ENCODE peak calls at places on chromosome 22, in ten cellular contexts. F, B, C, W, Z, V, I, K, P and U are unnamed samples.

GRCh38 chr22:26672590-26673468 is 15.4 kb downstream of the MIAT start:
- DNase-seq in V (peak; percentile 91), W (peak; percentile 92), B (peak; percentile 79), I (peak; percentile 92), C (peak; percentile 92), P (peak; percentile 95), K (peak; percentile 85), Z (peak; percentile 95), F (peak; percentile 90), U (peak; percentile 99)

GRCh38 chr22:46267431-46268279 is at the start of gene TTC38:
- DNase-seq in Z (peak; percentile 79), P (peak; percentile 72), W (peak; percentile 69), K (peak; percentile 41), B (peak; percentile 81), I (peak; percentile 87), F (peak; percentile 36), V (peak; percentile 74), C (peak; percentile 54), U (peak; percentile 62)

GRCh38 chr22:27800250-27801131 is 1.1 kb downstream of the MN1 start:
- DNase-seq in P (peak; percentile 25), C (no peak), W (peak; percentile 30), Z (peak; percentile 33), F (no peak), V (no peak), I (peak; percentile 34), B (no peak), K (peak; percentile 5), U (no peak)

GRCh38 chr22:44005524-44005923 is 18.6 kb upstream of the PARVB start:
- DNase-seq in W (no peak), P (no peak), C (no peak), K (no peak), I (no peak), B (no peak), Z (no peak), F (no peak), V (no peak), U (no peak)

GRCh38 chr22:44603774-44604173 is 98.2 kb upstream of the PRR5 start:
- DNase-seq in F (no peak), K (no peak), Z (no peak), W (no peak), C (no peak), P (no peak), V (no peak), I (no peak), B (no peak), U (no peak)

GRCh38 chr22:30444632-30445437 is 19.3 kb downstream of the MTFP1 start:
- DNase-seq in W (peak; percentile 84), Z (peak; percentile 67), V (peak; percentile 65), I (peak; percentile 64), F (peak; percentile 46), K (no peak), P (peak; percentile 80), C (no peak), B (peak; percentile 85), U (peak; percentile 30)

GRCh38 chr22:36758792-36759271 is 17.1 kb downstream of the IFT27 start:
- DNase-seq in W (no peak), B (no peak), K (no peak), C (no peak), I (no peak), V (no peak), P (no peak), Z (no peak), F (no peak), U (no peak)

GRCh38 chr22:38176170-38176741 is 5.4 kb downstream of the PLA2G6 start:
- DNase-seq in P (peak; percentile 69), W (no peak), F (peak; percentile 79), K (no peak), I (no peak), C (peak; percentile 99), V (no peak), B (no peak), Z (peak; percentile 97), U (no peak)

GRCh38 chr22:38873469-38874411 is 1.7 kb upstream of the CBX6 start:
- DNase-seq in Z (no peak), I (no peak), B (no peak), K (peak; percentile 51), P (peak; percentile 81), V (no peak), F (peak; percentile 58), C (no peak), W (no peak), U (peak; percentile 24)

GRCh38 chr22:17580461-17581031 is 17.2 kb downstream of the SLC25A18 start:
- DNase-seq in Z (no peak), B (no peak), C (no peak), V (no peak), P (no peak), I (no peak), K (no peak), W (no peak), F (no peak), U (no peak)

GRCh38 chr22:36237462-36238347 is 1.6 kb downstream of the APOL2 start:
- DNase-seq in K (no peak), V (no peak), I (no peak), P (no peak), B (peak; percentile 33), F (peak; percentile 30), Z (peak; percentile 24), C (no peak), W (no peak), U (no peak)

GRCh38 chr22:42292726-42293520 is 22.5 kb upstream of the TCF20 start:
- DNase-seq in I (no peak), V (no peak), B (no peak), F (no peak), Z (no peak), P (no peak), C (no peak), W (no peak), K (no peak), U (no peak)

GRCh38 chr22:45212306-45212709 is 28.4 kb downstream of the KIAA0930 start:
- DNase-seq in W (peak; percentile 67), B (no peak), P (no peak), Z (peak; percentile 89), V (peak; percentile 79), K (no peak), I (no peak), C (no peak), F (peak; percentile 66), U (no peak)

GRCh38 chr22:18066181-18066859 is 11.5 kb upstream of the PEX26 start:
- DNase-seq in W (no peak), B (peak; percentile 60), I (no peak), C (no peak), F (no peak), V (no peak), K (no peak), P (no peak), Z (no peak), U (no peak)

GRCh38 chr22:40043086-40043485 is 48.3 kb downstream of the FAM83F start:
- DNase-seq in F (peak; percentile 92), C (peak; percentile 92), P (no peak), Z (peak; percentile 70), K (no peak), B (no peak), W (no peak), I (no peak), V (no peak), U (no peak)

GRCh38 chr22:49658902-49659280 is 168.8 kb downstream of the BRD1 start:
- DNase-seq in F (peak; percentile 6), V (no peak), W (no peak), Z (no peak), I (no peak), C (no peak), B (no peak), K (no peak), P (no peak), U (no peak)